ENCODE peak calls at places on chromosomes 11 and 22, in ten cellular contexts. E is stimulated activated CD8-positive, alpha-beta memory T cell treated with anti-CD3 and anti-CD28 coated beads, Interleukin-15, amount 100 ng/mL, for 1 hour; M is mesothelial cell of epicardium; L is hypothalamus; Y is colonic mucosa; P is nephron progenitor cell; O is HCEC 1CT; W is NCI-H748 treated with DMSO at 0.1 percent for 48 hours; X is stimulated activated CD4-positive, alpha-beta T cell treated with anti-CD3 and anti-CD28 coated beads, Interleukin-15, amount 100 ng/mL, for 1 hour; N is PC-9. H is an unnamed sample.

GRCh38 chr11:78647266-78647915 is 72.7 kb upstream of the NARS2 start:
- DNase-seq in E (no peak), M (no peak), L (no peak), Y (no peak), P (no peak), O (no peak), W (no peak), X (no peak), N (no peak), H (no peak)

GRCh38 chr22:21677606-21678443 is 12.0 kb downstream of the PPIL2 start:
- DNase-seq in E (no peak), M (no peak), L (no peak), Y (no peak), P (no peak), O (no peak), W (no peak), X (no peak), N (no peak), H (no peak)

GRCh38 chr11:67345949-67346819 is 7.2 kb downstream of the POLD4 start:
- DNase-seq in E (no peak), M (no peak), L (no peak), Y (peak; percentile 77), P (no peak), O (peak; percentile 54), W (peak; percentile 7), X (no peak), N (peak; percentile 100), H (no peak)

GRCh38 chr11:57429946-57430345 is 3.0 kb upstream of the SLC43A3 start:
- DNase-seq in E (no peak), M (no peak), L (no peak), Y (no peak), P (no peak), O (no peak), W (no peak), X (no peak), N (no peak), H (no peak)

GRCh38 chr22:20651286-20651685 is 122.6 kb upstream of the SERPIND1 start:
- DNase-seq in E (no peak), M (no peak), L (no peak), Y (no peak), P (no peak), O (no peak), W (no peak), X (no peak), N (no peak), H (no peak)

GRCh38 chr11:103800406-103801114 is 235.9 kb upstream of the DDI1 start:
- DNase-seq in E (no peak), M (no peak), L (no peak), Y (no peak), P (no peak), O (no peak), W (no peak), X (no peak), N (no peak), H (no peak)

GRCh38 chr11:130434521-130435223 is 6.3 kb upstream of the ADAMTS8 start:
- DNase-seq in E (peak; percentile 37), M (no peak), L (peak; percentile 45), Y (peak; percentile 80), P (peak; percentile 73), O (peak; percentile 71), W (peak; percentile 63), X (peak; percentile 11), N (peak; percentile 84), H (peak; percentile 50)

GRCh38 chr11:68773521-68774187 is 22.3 kb upstream of the TESMIN start:
- DNase-seq in E (no peak), M (no peak), L (no peak), Y (no peak), P (no peak), O (no peak), W (no peak), X (no peak), N (no peak), H (no peak)

GRCh38 chr11:19365743-19366410 is 125.1 kb upstream of the E2F8 start:
- DNase-seq in E (no peak), M (no peak), L (no peak), Y (no peak), P (no peak), O (peak; percentile 48), W (peak; percentile 78), X (no peak), N (peak; percentile 53), H (no peak)

GRCh38 chr11:7551571-7551970 is 37.8 kb downstream of the PPFIBP2 start:
- DNase-seq in E (no peak), M (no peak), L (no peak), Y (no peak), P (no peak), O (peak; percentile 69), W (no peak), X (no peak), N (peak; percentile 77), H (no peak)

GRCh38 chr11:75555079-75555811 is 6.8 kb upstream of the SERPINH1 start:
- DNase-seq in E (no peak), M (no peak), L (no peak), Y (no peak), P (no peak), O (no peak), W (no peak), X (no peak), N (no peak), H (no peak)

GRCh38 chr11:133040289-133040893 is 491.9 kb downstream of the OPCML start:
- DNase-seq in E (no peak), M (no peak), L (no peak), Y (no peak), P (no peak), O (no peak), W (peak; percentile 26), X (no peak), N (no peak), H (no peak)

GRCh38 chr11:130531061-130531460 is 82.6 kb downstream of the ADAMTS15 start:
- DNase-seq in E (no peak), M (no peak), L (no peak), Y (no peak), P (no peak), O (no peak), W (no peak), X (no peak), N (no peak), H (no peak)

GRCh38 chr11:19922689-19923035 is 210.0 kb downstream of the NAV2 start:
- DNase-seq in E (no peak), M (no peak), L (no peak), Y (no peak), P (no peak), O (no peak), W (no peak), X (no peak), N (peak; percentile 81), H (no peak)

GRCh38 chr11:116231540-116231939 is 541.2 kb downstream of the BUD13 start:
- DNase-seq in E (no peak), M (no peak), L (no peak), Y (no peak), P (no peak), O (no peak), W (peak; percentile 31), X (no peak), N (no peak), H (no peak)

GRCh38 chr22:17797721-17798559 is 23.7 kb upstream of the BID start:
- DNase-seq in E (no peak), M (no peak), L (no peak), Y (no peak), P (no peak), O (no peak), W (no peak), X (no peak), N (no peak), H (no peak)

GRCh38 chr11:122139595-122139866 is 23.5 kb upstream of the BLID start:
- DNase-seq in E (no peak), M (no peak), L (no peak), Y (no peak), P (no peak), O (no peak), W (no peak), X (no peak), N (peak; percentile 82), H (no peak)

GRCh38 chr11:96339704-96340554 is 3.1 kb downstream of the MAML2 start:
- DNase-seq in E (no peak), M (no peak), L (peak; percentile 9), Y (peak; percentile 43), P (no peak), O (no peak), W (no peak), X (no peak), N (no peak), H (no peak)

GRCh38 chr11:67409781-67410368 is 5.6 kb upstream of the CARNS1 start:
- DNase-seq in E (no peak), M (no peak), L (no peak), Y (peak; percentile 59), P (no peak), O (no peak), W (peak; percentile 46), X (no peak), N (peak; percentile 58), H (no peak)

GRCh38 chr11:104637652-104638170 is 260.5 kb downstream of the CASP12 start:
- DNase-seq in E (no peak), M (no peak), L (no peak), Y (no peak), P (no peak), O (no peak), W (no peak), X (no peak), N (no peak), H (no peak)

GRCh38 chr11:130897262-130898182 is 18.8 kb downstream of the SNX19 start:
- DNase-seq in E (no peak), M (no peak), L (no peak), Y (peak; percentile 31), P (no peak), O (peak; percentile 87), W (no peak), X (no peak), N (no peak), H (no peak)

GRCh38 chr11:122556605-122557004 is 98.9 kb upstream of the UBASH3B start:
- DNase-seq in E (no peak), M (peak; percentile 52), L (no peak), Y (no peak), P (peak; percentile 78), O (no peak), W (no peak), X (no peak), N (no peak), H (no peak)

GRCh38 chr11:32348502-32348901 is 86.8 kb downstream of the WT1 start:
- DNase-seq in E (no peak), M (no peak), L (no peak), Y (no peak), P (no peak), O (no peak), W (no peak), X (no peak), N (no peak), H (no peak)

GRCh38 chr11:61002598-61002997 is 31.1 kb downstream of the CD6 start:
- DNase-seq in E (no peak), M (no peak), L (no peak), Y (no peak), P (no peak), O (no peak), W (no peak), X (no peak), N (no peak), H (no peak)

GRCh38 chr22:27223317-27224177 is 566.2 kb downstream of the MIAT start:
- DNase-seq in E (no peak), M (no peak), L (no peak), Y (no peak), P (no peak), O (peak; percentile 3), W (no peak), X (no peak), N (peak; percentile 80), H (no peak)

GRCh38 chr11:22828373-22828772 is 1.2 kb downstream of the SVIP start:
- DNase-seq in E (no peak), M (no peak), L (no peak), Y (no peak), P (no peak), O (no peak), W (peak; percentile 2), X (no peak), N (no peak), H (no peak)

GRCh38 chr11:110362916-110363574 is 66.6 kb upstream of the RDX start:
- DNase-seq in E (no peak), M (no peak), L (no peak), Y (no peak), P (peak; percentile 28), O (no peak), W (peak; percentile 37), X (no peak), N (peak; percentile 73), H (no peak)

GRCh38 chr11:91081440-91082088 is 858.7 kb upstream of the CHORDC1 start:
- DNase-seq in E (no peak), M (no peak), L (no peak), Y (no peak), P (no peak), O (peak; percentile 73), W (no peak), X (no peak), N (peak; percentile 58), H (no peak)

H was measured in effector CD4-positive, alpha-beta T cell.